ENCODE peak calls at places on chromosomes 4 and X, in six cellular contexts. P is stomach, G is spleen, Q is suprapubic skin, R is sigmoid colon, U is transverse colon. O is an unnamed sample.

GRCh38 chr4:139576219-139576618 is 20.2 kb upstream of the SETD7 start:
- DNase-seq in U (no peak), P (no peak), R (no peak), G (no peak), Q (no peak), O (no peak)

GRCh38 chr4:141098163-141098562 is 35.1 kb downstream of the RNF150 start:
- DNase-seq in G (no peak), P (no peak), U (no peak), Q (no peak), R (no peak), O (no peak)

GRCh38 chr4:110635155-110635479 is 12.2 kb upstream of the PITX2 start:
- DNase-seq in G (no peak), R (no peak), Q (no peak), P (no peak), U (no peak), O (no peak)

GRCh38 chr4:156559346-156559745 is 412.3 kb downstream of the PDGFC start:
- DNase-seq in Q (no peak), R (no peak), G (no peak), P (no peak), U (no peak), O (no peak)

GRCh38 chr4:167100120-167100519 is 134.2 kb downstream of the SPOCK3 start:
- DNase-seq in R (no peak), U (no peak), P (no peak), Q (no peak), G (no peak), O (no peak)

GRCh38 chrX:70168238-70169188 is 8.8 kb upstream of the DGAT2L6 start:
- DNase-seq in P (no peak), G (no peak), U (no peak), R (no peak), Q (no peak), O (no peak)

GRCh38 chrX:115233497-115234219 is at the start of gene LRCH2:
- DNase-seq in G (peak; percentile 72), Q (no peak), U (no peak), P (no peak), R (peak; percentile 66), O (peak; percentile 62)

GRCh38 chr4:149718500-149718899 is 97.1 kb downstream of the IQCM start:
- DNase-seq in U (no peak), G (no peak), P (no peak), Q (no peak), R (no peak), O (no peak)

GRCh38 chrX:23668335-23668734 is 1.0 kb downstream of the PRDX4 start:
- DNase-seq in G (no peak), R (no peak), P (no peak), U (no peak), Q (no peak), O (no peak)

GRCh38 chr4:56261027-56261426 is 126.3 kb downstream of the AASDH start:
- DNase-seq in P (no peak), U (no peak), Q (no peak), R (no peak), G (no peak), O (no peak)

GRCh38 chrX:69614896-69615295 is 1.0 kb upstream of the EDA start:
- DNase-seq in R (no peak), G (no peak), U (no peak), Q (no peak), P (no peak), O (no peak)

GRCh38 chr4:139030614-139031235 is 15.1 kb downstream of the NOCT start:
- DNase-seq in Q (no peak), R (peak; percentile 79), U (peak; percentile 76), P (peak; percentile 79), G (no peak), O (peak; percentile 74)

DNA sequence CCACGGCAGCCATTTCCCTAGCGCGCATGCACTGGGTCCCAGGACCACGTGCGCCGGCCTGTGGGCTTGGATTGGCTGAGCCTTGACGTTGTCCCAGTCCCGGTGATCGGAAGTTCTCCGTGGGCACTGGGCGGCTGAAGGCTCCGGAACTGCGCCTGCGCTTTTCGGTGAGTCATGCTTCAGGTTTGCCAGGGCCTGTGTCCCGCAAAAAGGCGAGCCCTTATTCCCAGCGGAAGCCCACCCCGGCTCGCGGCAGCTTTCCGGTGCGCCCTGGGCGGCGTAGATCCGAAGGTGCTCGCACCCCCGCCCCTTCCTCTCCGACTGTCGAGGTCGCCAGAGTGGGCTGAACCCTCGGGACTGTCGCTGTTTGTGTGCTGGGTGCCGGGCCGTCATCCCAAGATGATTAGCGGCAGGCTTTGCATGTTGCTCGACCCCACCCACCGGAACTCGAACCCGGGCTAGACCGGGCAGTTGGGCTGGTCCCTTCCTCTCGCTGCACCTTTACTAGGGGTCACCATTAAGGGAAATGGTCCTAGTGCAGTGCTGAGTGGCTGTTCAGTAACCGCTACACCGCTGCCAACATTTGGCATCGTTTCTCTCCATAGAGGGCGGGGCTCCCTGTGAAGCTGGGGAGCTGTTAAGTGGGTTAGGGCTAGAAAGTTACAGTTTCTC is at the start of gene TCEANC:
- DNase-seq in R (peak; percentile 99), Q (peak; percentile 96), G (peak; percentile 99), U (peak; percentile 97), P (peak; percentile 97), O (peak; percentile 98)
- TF ChIP-seq POLR2A in R (peak; percentile 58), Q (no peak), G (peak; percentile 63), U (peak; percentile 77), P (no peak), O (peak; percentile 86)

GRCh38 chr4:175271010-175271630 is 353.0 kb downstream of the ADAM29 start:
- DNase-seq in G (no peak), P (no peak), Q (no peak), U (no peak), R (no peak), O (no peak)
- TF ChIP-seq POLR2AphosphoS5 in G (no peak), P (no peak), Q (no peak), U (no peak), R (no peak), O (no peak)

DNA sequence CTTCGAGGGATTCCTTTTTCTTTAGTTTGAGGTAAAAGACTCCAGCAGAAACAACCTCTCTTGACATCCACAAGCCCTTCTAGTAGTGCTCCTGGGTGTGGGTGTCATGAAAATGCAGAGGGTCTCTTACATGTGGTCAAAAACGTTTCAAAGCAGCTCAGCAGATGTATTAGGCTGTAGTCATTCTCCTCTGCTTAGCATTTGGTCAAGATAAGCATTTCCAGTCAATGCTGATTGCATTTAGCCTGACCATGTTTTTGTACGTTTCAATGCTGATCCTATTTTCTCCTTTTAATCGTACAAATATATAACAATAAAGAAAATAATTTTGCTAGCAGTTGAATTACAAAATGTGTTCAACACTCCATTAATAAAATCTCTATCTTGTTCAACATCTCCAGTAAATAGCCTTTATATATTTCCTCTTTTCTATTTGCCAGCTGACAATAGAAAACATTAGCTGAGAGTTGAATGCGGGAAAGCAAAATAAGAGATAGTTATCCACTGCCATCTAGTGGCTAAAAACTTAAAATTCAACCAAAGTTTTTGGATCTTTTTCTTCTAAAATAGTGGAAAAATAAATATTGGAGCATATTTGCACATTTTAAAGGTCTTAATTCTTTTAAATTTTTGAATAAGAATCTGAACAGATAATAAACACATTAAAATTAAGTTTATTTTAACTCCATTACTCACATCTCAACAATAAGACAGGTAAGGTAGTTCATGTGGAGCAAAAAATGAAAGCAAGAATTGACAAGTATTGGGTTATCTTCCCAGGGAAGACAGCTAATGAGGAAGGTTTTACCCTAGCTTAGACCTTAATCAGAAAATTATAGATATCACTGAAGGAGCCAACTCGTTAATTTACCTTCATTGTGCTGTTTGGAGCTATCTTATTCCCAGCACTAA is 15.2 kb upstream of the PACRGL start:
- DNase-seq in R (no peak), U (no peak), P (no peak), Q (no peak), G (no peak), O (no peak)
- TF ChIP-seq CTCF in R (peak; percentile 42), U (peak; percentile 66), P (no peak), Q (no peak), G (peak; percentile 44), O (no peak)

GRCh38 chrX:41029332-41029731 is 55.9 kb upstream of the USP9X start:
- DNase-seq in P (no peak), R (no peak), U (no peak), Q (no peak), G (no peak), O (no peak)
- TF ChIP-seq POLR2A in P (no peak), R (no peak), U (no peak), Q (no peak), G (no peak), O (no peak)